ENCODE peak calls at places on chromosomes 16 and 17, in eight cellular contexts. Z is HCT116; S is SW 1271; K is stimulated activated CD8-positive, alpha-beta memory T cell treated with anti-CD3 and anti-CD28 coated beads, Interleukin-15, amount 100 ng/mL, for 48 hours; C is AG10803; B is T47D; G is activated T-cell treated with anti-CD3 and anti-CD28 coated beads, Interleukin-2, amount 50 U/mL, for 24 hours; X is BE2C. T is an unnamed sample.

GRCh38 chr17:75827291-75828050 is 16.7 kb downstream of the UNC13D start:
- DNase-seq in Z (no peak), S (peak), K (peak), C (peak), B (peak), G (peak), X (peak), T (peak)

GRCh38 chr17:76076765-76077581 is 2.0 kb upstream of the ZACN start:
- DNase-seq in Z (no peak), S (no peak), K (no peak), C (no peak), B (no peak), G (peak), X (no peak), T (peak)

GRCh38 chr17:49862781-49863331 is 15.0 kb upstream of the TAC4 start:
- DNase-seq in Z (no peak), S (no peak), K (no peak), C (peak), B (no peak), G (no peak), X (no peak), T (no peak)

GRCh38 chr17:40348562-40349476 is 15.7 kb downstream of the GJD3 start:
- DNase-seq in Z (no peak), S (no peak), K (no peak), C (no peak), B (no peak), G (no peak), X (peak), T (no peak)

GRCh38 chr16:74999683-75000480 is 1.1 kb downstream of the ZNRF1 start:
- DNase-seq in Z (no peak), S (no peak), K (peak), C (no peak), B (peak), G (peak), X (peak), T (peak)

GRCh38 chr16:68737046-68737729 is at the start of gene CDH1:
- DNase-seq in Z (peak), S (no peak), K (no peak), C (no peak), B (peak), G (peak), X (no peak), T (peak)

GRCh38 chr17:80025140-80025539 is 10.5 kb downstream of the TBC1D16 start:
- DNase-seq in Z (no peak), S (no peak), K (no peak), C (no peak), B (no peak), G (no peak), X (no peak), T (peak)

GRCh38 chr17:68305132-68305531 is 13.8 kb downstream of the ARSG start:
- DNase-seq in Z (no peak), S (no peak), K (no peak), C (no peak), B (no peak), G (no peak), X (no peak), T (no peak)

GRCh38 chr17:40062347-40063033 is at the start of gene THRA:
- DNase-seq in Z (no peak), S (peak), K (no peak), C (peak), B (peak), G (peak), X (peak), T (peak)

GRCh38 chr17:82910770-82911169 is 70.9 kb upstream of the ZNF750 start:
- DNase-seq in Z (no peak), S (no peak), K (no peak), C (no peak), B (no peak), G (no peak), X (no peak), T (no peak)

GRCh38 chr16:88633684-88634140 is 4.7 kb upstream of the IL17C start:
- DNase-seq in Z (no peak), S (peak), K (peak), C (no peak), B (peak), G (peak), X (peak), T (peak)

GRCh38 chr16:50668368-50669008 is 12.6 kb downstream of the SNX20 start:
- DNase-seq in Z (no peak), S (no peak), K (no peak), C (no peak), B (peak), G (no peak), X (no peak), T (peak)

GRCh38 chr17:17055286-17056166 is 13.3 kb downstream of the MPRIP start:
- DNase-seq in Z (no peak), S (no peak), K (no peak), C (peak), B (peak), G (no peak), X (no peak), T (no peak)

GRCh38 chr17:413016-413350 is 60.4 kb upstream of the RPH3AL start:
- DNase-seq in Z (no peak), S (no peak), K (no peak), C (no peak), B (peak), G (peak), X (no peak), T (no peak)

GRCh38 chr16:8623634-8624033 is 2.1 kb downstream of the METTL22 start:
- DNase-seq in Z (no peak), S (no peak), K (no peak), C (peak), B (no peak), G (no peak), X (no peak), T (no peak)

GRCh38 chr17:17200831-17201230 is 5.3 kb downstream of the PLD6 start:
- DNase-seq in Z (no peak), S (no peak), K (no peak), C (no peak), B (no peak), G (no peak), X (no peak), T (no peak)

GRCh38 chr17:10062757-10063385 is 135.5 kb downstream of the GAS7 start:
- DNase-seq in Z (no peak), S (no peak), K (no peak), C (no peak), B (no peak), G (no peak), X (no peak), T (no peak)

GRCh38 chr17:31696184-31696602 is 162.9 kb downstream of the COPRS start:
- DNase-seq in Z (no peak), S (no peak), K (no peak), C (peak), B (no peak), G (no peak), X (peak), T (no peak)

GRCh38 chr17:28911411-28912045 is 8.6 kb upstream of the DHRS13 start:
- DNase-seq in Z (no peak), S (no peak), K (no peak), C (no peak), B (no peak), G (no peak), X (no peak), T (no peak)

GRCh38 chr17:57527437-57528083 is 217.5 kb downstream of the CCDC182 start:
- DNase-seq in Z (no peak), S (no peak), K (no peak), C (no peak), B (no peak), G (no peak), X (no peak), T (no peak)

GRCh38 chr17:68238488-68238887 is 9.4 kb upstream of the AMZ2 start:
- DNase-seq in Z (no peak), S (no peak), K (no peak), C (no peak), B (no peak), G (no peak), X (no peak), T (no peak)

GRCh38 chr16:11445486-11445885 is 100.2 kb downstream of the RMI2 start:
- DNase-seq in Z (no peak), S (no peak), K (no peak), C (no peak), B (no peak), G (no peak), X (no peak), T (no peak)

GRCh38 chr16:81744385-81744784 is 34.7 kb upstream of the PLCG2 start:
- DNase-seq in Z (no peak), S (no peak), K (no peak), C (no peak), B (no peak), G (no peak), X (no peak), T (no peak)

GRCh38 chr17:2921443-2921842 is 125.2 kb downstream of the RAP1GAP2 start:
- DNase-seq in Z (no peak), S (no peak), K (no peak), C (no peak), B (no peak), G (no peak), X (no peak), T (no peak)

GRCh38 chr17:68441064-68441770 is 16.1 kb downstream of the WIPI1 start:
- DNase-seq in Z (no peak), S (no peak), K (no peak), C (no peak), B (peak), G (no peak), X (peak), T (no peak)

GRCh38 chr17:16939606-16940115 is 32.3 kb downstream of the TNFRSF13B start:
- DNase-seq in Z (no peak), S (no peak), K (no peak), C (no peak), B (no peak), G (no peak), X (no peak), T (no peak)

T was measured in DMS53.